ENCODE peak calls at places on chromosome 9, in five cellular contexts. One of them, this sample, is unnamed.

GRCh38 chr9:11779971-11780370 is 913.2 kb upstream of the TYRP1 start:
- DNase-seq in mucosa of descending colon: no peak
- DNase-seq in heart left ventricle: no peak
- DNase-seq in neural progenitor cell: no peak
- DNase-seq in Peyer's patch: no peak
- DNase-seq in this sample: no peak

GRCh38 chr9:107465467-107466451 is 23.8 kb downstream of the KLF4 start:
- DNase-seq in mucosa of descending colon: peak; percentile 85
- DNase-seq in heart left ventricle: peak; percentile 68
- DNase-seq in neural progenitor cell: peak; percentile 89
- DNase-seq in Peyer's patch: no peak
- DNase-seq in this sample: peak; percentile 74

GRCh38 chr9:20428976-20429375 is 193.3 kb downstream of the MLLT3 start:
- DNase-seq in mucosa of descending colon: no peak
- DNase-seq in heart left ventricle: no peak
- DNase-seq in neural progenitor cell: no peak
- DNase-seq in Peyer's patch: no peak
- DNase-seq in this sample: no peak

GRCh38 chr9:21710792-21711191 is 91.6 kb upstream of the MTAP start:
- DNase-seq in mucosa of descending colon: no peak
- DNase-seq in heart left ventricle: no peak
- DNase-seq in neural progenitor cell: no peak
- DNase-seq in Peyer's patch: no peak
- DNase-seq in this sample: no peak

GRCh38 chr9:137205126-137206069 is at the start of the genes NDOR1 and TMEM203:
- DNase-seq in mucosa of descending colon: peak; percentile 95
- DNase-seq in heart left ventricle: peak; percentile 94
- DNase-seq in neural progenitor cell: peak; percentile 97
- DNase-seq in Peyer's patch: peak; percentile 91
- DNase-seq in this sample: peak; percentile 96

GRCh38 chr9:101977614-101978210 is 239.3 kb upstream of the GRIN3A start:
- DNase-seq in mucosa of descending colon: no peak
- DNase-seq in heart left ventricle: no peak
- DNase-seq in neural progenitor cell: no peak
- DNase-seq in Peyer's patch: no peak
- DNase-seq in this sample: no peak

GRCh38 chr9:89843591-89843990 is 238.8 kb downstream of the GADD45G start:
- DNase-seq in mucosa of descending colon: no peak
- DNase-seq in heart left ventricle: no peak
- DNase-seq in neural progenitor cell: no peak
- DNase-seq in Peyer's patch: no peak
- DNase-seq in this sample: no peak

GRCh38 chr9:3331801-3332200 is 194.0 kb downstream of the RFX3 start:
- DNase-seq in mucosa of descending colon: no peak
- DNase-seq in heart left ventricle: no peak
- DNase-seq in neural progenitor cell: peak; percentile 13
- DNase-seq in Peyer's patch: no peak
- DNase-seq in this sample: no peak

GRCh38 chr9:86529496-86530275 is 175.5 kb upstream of the TUT7 start:
- DNase-seq in mucosa of descending colon: no peak
- DNase-seq in heart left ventricle: no peak
- DNase-seq in neural progenitor cell: no peak
- DNase-seq in Peyer's patch: no peak
- DNase-seq in this sample: no peak

GRCh38 chr9:132732326-132732725 is 62.1 kb downstream of the GTF3C4 start:
- DNase-seq in mucosa of descending colon: no peak
- DNase-seq in heart left ventricle: no peak
- DNase-seq in neural progenitor cell: no peak
- DNase-seq in Peyer's patch: no peak
- DNase-seq in this sample: no peak

GRCh38 chr9:91134608-91135007 is 227.1 kb downstream of the AUH start:
- DNase-seq in mucosa of descending colon: no peak
- DNase-seq in heart left ventricle: no peak
- DNase-seq in neural progenitor cell: no peak
- DNase-seq in Peyer's patch: no peak
- DNase-seq in this sample: no peak

GRCh38 chr9:33446507-33447403 is 638 bp downstream of the AQP3 start:
- DNase-seq in mucosa of descending colon: peak; percentile 61
- DNase-seq in heart left ventricle: peak; percentile 59
- DNase-seq in neural progenitor cell: peak; percentile 20
- DNase-seq in Peyer's patch: peak; percentile 42
- DNase-seq in this sample: peak; percentile 89

GRCh38 chr9:89541798-89542197 is 43.9 kb upstream of the SEMA4D start:
- DNase-seq in mucosa of descending colon: no peak
- DNase-seq in heart left ventricle: no peak
- DNase-seq in neural progenitor cell: no peak
- DNase-seq in Peyer's patch: peak; percentile 75
- DNase-seq in this sample: peak; percentile 42

GRCh38 chr9:87212563-87213154 is 265.4 kb upstream of the GAS1 start:
- DNase-seq in mucosa of descending colon: no peak
- DNase-seq in heart left ventricle: no peak
- DNase-seq in neural progenitor cell: peak; percentile 17
- DNase-seq in Peyer's patch: no peak
- DNase-seq in this sample: no peak

GRCh38 chr9:8855046-8855445 is 1055.5 kb upstream of the DMAC1 start:
- DNase-seq in mucosa of descending colon: no peak
- DNase-seq in heart left ventricle: no peak
- DNase-seq in neural progenitor cell: peak; percentile 42
- DNase-seq in Peyer's patch: no peak
- DNase-seq in this sample: no peak

DNA sequence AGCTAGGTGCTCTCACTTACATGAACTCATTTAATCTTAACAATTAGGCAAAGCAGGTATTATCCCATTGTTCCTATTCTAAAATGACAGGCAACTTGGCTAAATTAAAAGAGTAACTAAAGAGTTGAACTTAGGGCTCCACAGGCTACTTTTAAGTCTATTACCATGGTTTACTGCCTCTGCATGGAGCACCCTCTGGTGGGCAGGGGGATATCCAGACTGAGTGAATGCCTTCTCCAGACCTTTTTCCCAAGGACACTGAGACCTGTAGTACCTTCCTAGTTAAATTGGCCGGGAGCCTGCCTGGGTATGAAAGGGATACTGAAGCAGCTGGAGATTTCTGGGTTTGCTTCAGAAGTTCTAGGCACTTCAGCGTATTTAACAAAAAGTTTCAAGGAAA is 238.1 kb downstream of the ELAVL2 start:
- DNase-seq in mucosa of descending colon: no peak
- DNase-seq in heart left ventricle: no peak
- DNase-seq in neural progenitor cell: peak; percentile 6
- DNase-seq in Peyer's patch: no peak
- DNase-seq in this sample: no peak
- TF ChIP-seq CTCF in mucosa of descending colon: no peak
- TF ChIP-seq CTCF in heart left ventricle: no peak
- TF ChIP-seq CTCF in neural progenitor cell: peak; percentile 25
- TF ChIP-seq CTCF in Peyer's patch: no peak
- TF ChIP-seq CTCF in this sample: peak; percentile 22

DNA sequence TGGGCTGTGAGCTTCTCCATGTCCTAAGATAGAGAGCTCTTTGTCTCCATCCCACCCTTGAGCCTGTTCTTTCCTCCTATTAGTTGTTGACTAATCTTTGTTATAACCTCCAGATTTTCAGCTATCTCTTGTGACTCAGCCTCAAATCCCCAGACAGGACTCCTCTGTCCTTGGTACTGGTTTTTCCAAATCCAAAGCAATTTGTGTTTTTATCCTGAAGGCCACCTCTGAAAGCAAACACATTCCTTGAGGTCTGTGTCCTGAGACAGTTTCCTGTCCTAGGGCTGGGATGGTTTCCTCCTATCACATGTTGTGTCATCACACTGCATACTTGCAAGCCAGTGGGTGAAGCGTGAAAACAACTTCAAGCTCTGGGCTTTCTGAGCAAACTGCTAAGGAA is 8.5 kb downstream of the TNC start:
- DNase-seq in mucosa of descending colon: no peak
- DNase-seq in heart left ventricle: no peak
- DNase-seq in neural progenitor cell: no peak
- DNase-seq in Peyer's patch: no peak
- DNase-seq in this sample: no peak
- H3K4me1 ChIP-seq in mucosa of descending colon: no peaks in the 10 kb centered on the region
- H3K4me1 ChIP-seq in heart left ventricle: no peaks in the 10 kb centered on the region
- H3K4me1 ChIP-seq in neural progenitor cell: peaks cover 9% of the 10 kb centered on the region
- H3K4me1 ChIP-seq in Peyer's patch: no peaks in the 10 kb centered on the region
- H3K4me1 ChIP-seq in this sample: peaks cover 5% of the 10 kb centered on the region

DNA sequence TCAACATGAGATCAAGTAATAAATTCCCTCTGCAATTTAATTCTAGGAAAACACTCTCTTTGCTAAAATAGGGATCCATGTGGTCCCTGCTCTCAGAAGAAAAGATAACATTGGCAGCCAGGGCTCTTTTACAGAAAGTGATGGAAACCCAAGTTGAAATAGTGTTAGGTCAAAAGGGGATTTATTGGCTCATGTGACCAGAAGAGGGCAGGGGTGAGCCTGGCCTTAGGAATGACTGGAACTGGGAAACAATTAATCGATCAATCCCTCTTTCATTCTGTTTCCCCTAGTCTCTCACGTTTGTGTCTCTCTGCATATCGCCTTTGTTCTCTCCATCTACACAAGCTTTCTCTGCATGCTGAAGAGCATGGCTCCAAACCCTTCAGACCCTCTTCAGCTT is 58.3 kb upstream of the ALDH1B1 start:
- DNase-seq in mucosa of descending colon: no peak
- DNase-seq in heart left ventricle: no peak
- DNase-seq in neural progenitor cell: peak; percentile 61
- DNase-seq in Peyer's patch: no peak
- DNase-seq in this sample: no peak
- TF ChIP-seq CTCF in mucosa of descending colon: no peak
- TF ChIP-seq CTCF in heart left ventricle: peak; percentile 40
- TF ChIP-seq CTCF in neural progenitor cell: peak; percentile 66
- TF ChIP-seq CTCF in Peyer's patch: no peak
- TF ChIP-seq CTCF in this sample: peak; percentile 60

GRCh38 chr9:120711841-120712538 is 2.3 kb downstream of the MEGF9 start:
- DNase-seq in mucosa of descending colon: no peak
- DNase-seq in heart left ventricle: no peak
- DNase-seq in neural progenitor cell: no peak
- DNase-seq in Peyer's patch: no peak
- DNase-seq in this sample: no peak
- H3K4me1 ChIP-seq in mucosa of descending colon: peaks cover 17% of the 10 kb centered on the region
- H3K4me1 ChIP-seq in heart left ventricle: no peaks in the 10 kb centered on the region
- H3K4me1 ChIP-seq in neural progenitor cell: peaks cover 25% of the 10 kb centered on the region
- H3K4me1 ChIP-seq in Peyer's patch: peaks cover 37% of the 10 kb centered on the region
- H3K4me1 ChIP-seq in this sample: peaks cover 24% of the 10 kb centered on the region